ENCODE peak calls at places on chromosomes 2 and 18, in nine cellular contexts. W, B, D, X, A, S, N, J and Y are unnamed samples.

GRCh38 chr2:66840321-66841014 is 405.5 kb downstream of the MEIS1 start:
- DNase-seq in A (no peak), D (no peak), N (no peak), W (peak), B (no peak), S (peak), X (no peak), J (no peak), Y (no peak)

GRCh38 chr2:238655131-238655860 is 192.6 kb upstream of the TWIST2 start:
- DNase-seq in N (no peak), S (no peak), D (no peak), J (no peak), A (no peak), X (no peak), W (no peak), B (no peak), Y (no peak)

GRCh38 chr2:70828914-70829824 is 6.4 kb downstream of the CD207 start:
- DNase-seq in J (no peak), W (peak), B (no peak), N (no peak), X (no peak), A (peak), S (peak), D (no peak), Y (no peak)

GRCh38 chr2:174561283-174562275 is 36.0 kb downstream of the WIPF1 start:
- DNase-seq in B (no peak), X (no peak), D (peak), S (no peak), A (peak), N (no peak), W (peak), J (peak), Y (no peak)

GRCh38 chr18:76920974-76921373 is 98.6 kb downstream of the ZNF236 start:
- DNase-seq in W (no peak), S (no peak), X (no peak), D (no peak), J (no peak), B (no peak), A (no peak), N (no peak), Y (no peak)

GRCh38 chr2:39805936-39806608 is 27.0 kb upstream of the THUMPD2 start:
- DNase-seq in W (peak), X (no peak), B (no peak), D (no peak), S (peak), A (no peak), J (no peak), N (no peak), Y (no peak)

GRCh38 chr2:121346407-121346806 is 61.4 kb upstream of the TFCP2L1 start:
- DNase-seq in B (no peak), J (no peak), S (no peak), A (no peak), D (no peak), W (no peak), N (no peak), X (no peak), Y (no peak)

GRCh38 chr18:61666876-61667590 is 225.8 kb downstream of the RNF152 start:
- DNase-seq in N (no peak), D (no peak), A (no peak), W (no peak), S (no peak), B (no peak), X (no peak), J (no peak), Y (no peak)

GRCh38 chr18:62524443-62525200 is 1.8 kb downstream of the ZCCHC2 start:
- DNase-seq in N (peak), J (peak), D (peak), B (peak), A (peak), W (peak), S (peak), X (peak), Y (peak)

GRCh38 chr2:43402002-43402401 is 175.6 kb upstream of the ZFP36L2 start:
- DNase-seq in W (no peak), B (no peak), N (no peak), S (no peak), X (no peak), D (no peak), J (no peak), A (no peak), Y (peak)

GRCh38 chr2:23658466-23658942 is 268.4 kb downstream of the ATAD2B start:
- DNase-seq in X (no peak), A (no peak), N (no peak), W (peak), J (no peak), S (no peak), B (no peak), D (no peak), Y (peak)

DNA sequence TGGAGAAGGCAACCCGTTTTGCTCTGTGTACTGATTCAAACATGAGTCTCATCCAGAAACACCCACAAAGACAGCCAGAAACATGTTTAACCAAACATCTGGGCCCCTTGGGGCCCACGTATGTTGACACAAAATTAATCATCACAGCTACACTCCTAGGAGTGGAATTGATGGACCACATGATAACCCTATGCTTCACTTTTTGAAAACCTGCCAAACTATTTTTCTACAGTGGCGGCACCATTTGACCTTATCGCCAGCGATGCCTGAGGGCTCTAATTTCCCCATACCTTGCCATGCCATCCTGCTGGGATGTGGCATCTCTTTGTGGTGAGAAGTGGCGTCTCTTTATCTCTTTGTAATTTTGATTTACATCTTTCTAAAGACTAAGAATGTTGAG is 38.5 kb downstream of the PSMG2 start:
- DNase-seq in X (peak), J (no peak), N (no peak), S (peak), W (peak), B (peak), D (no peak), A (no peak), Y (no peak)
- TF ChIP-seq CTCF in X (no peak), J (no peak), N (no peak), S (no peak), W (no peak), B (no peak), D (no peak), A (no peak), Y (no peak)

DNA sequence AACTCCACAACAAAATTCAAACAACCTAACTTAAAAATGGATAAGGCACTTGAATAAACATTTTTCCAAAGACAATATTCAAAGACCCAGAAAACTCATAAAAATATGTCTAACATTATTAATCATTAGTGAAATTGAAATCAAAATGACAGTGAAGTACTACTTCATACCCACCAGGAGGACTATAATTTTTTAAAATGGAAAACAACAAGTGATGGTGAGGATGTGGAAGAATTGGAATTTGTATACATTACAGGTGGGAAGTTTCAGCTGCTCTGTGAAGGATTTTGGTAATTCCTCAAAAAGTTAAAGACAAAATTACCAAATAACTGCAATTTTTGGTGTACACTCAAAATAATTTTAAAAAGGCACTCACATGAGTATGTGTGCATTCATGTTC is 920.0 kb downstream of the TDRD15 start:
- DNase-seq in W (no peak), A (no peak), D (no peak), X (no peak), J (no peak), S (no peak), N (no peak), B (no peak), Y (no peak)
- TF ChIP-seq CTCF in W (no peak), A (no peak), D (no peak), X (no peak), J (no peak), S (peak), N (no peak), B (no peak), Y (no peak)

DNA sequence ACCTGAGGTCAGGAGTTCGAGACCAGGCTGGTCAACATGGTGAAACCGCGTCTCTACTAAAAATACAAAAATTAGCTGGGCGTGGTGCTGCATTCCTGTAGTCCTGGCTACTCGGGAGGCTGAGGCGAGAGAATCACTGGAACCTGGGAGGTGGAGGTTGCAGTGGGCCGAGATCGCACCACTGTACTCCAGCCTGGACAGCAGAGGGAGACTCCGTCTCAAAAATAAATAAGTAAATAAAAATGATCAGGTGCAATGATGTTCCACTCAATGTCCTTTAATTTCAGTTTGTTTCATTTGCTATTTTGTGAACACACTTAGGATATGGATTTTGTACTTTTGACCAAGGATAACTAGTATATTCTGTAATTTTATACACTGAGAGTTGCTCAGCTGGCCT is 9.3 kb downstream of the HADHA start:
- DNase-seq in X (no peak), S (no peak), B (no peak), D (no peak), A (no peak), N (no peak), W (no peak), J (no peak), Y (no peak)
- TF ChIP-seq CTCF in X (peak), S (peak), B (no peak), D (no peak), A (peak), N (no peak), W (peak), J (no peak), Y (no peak)

GRCh38 chr2:226799976-226800940 is 638 bp upstream of the IRS1 start:
- DNase-seq in S (no peak), J (peak), X (peak), B (no peak), D (peak), A (no peak), N (peak), W (peak), Y (peak)
- TF ChIP-seq CTCF in S (peak), J (no peak), X (peak), B (peak), D (no peak), A (no peak), N (peak), W (no peak), Y (no peak)

DNA sequence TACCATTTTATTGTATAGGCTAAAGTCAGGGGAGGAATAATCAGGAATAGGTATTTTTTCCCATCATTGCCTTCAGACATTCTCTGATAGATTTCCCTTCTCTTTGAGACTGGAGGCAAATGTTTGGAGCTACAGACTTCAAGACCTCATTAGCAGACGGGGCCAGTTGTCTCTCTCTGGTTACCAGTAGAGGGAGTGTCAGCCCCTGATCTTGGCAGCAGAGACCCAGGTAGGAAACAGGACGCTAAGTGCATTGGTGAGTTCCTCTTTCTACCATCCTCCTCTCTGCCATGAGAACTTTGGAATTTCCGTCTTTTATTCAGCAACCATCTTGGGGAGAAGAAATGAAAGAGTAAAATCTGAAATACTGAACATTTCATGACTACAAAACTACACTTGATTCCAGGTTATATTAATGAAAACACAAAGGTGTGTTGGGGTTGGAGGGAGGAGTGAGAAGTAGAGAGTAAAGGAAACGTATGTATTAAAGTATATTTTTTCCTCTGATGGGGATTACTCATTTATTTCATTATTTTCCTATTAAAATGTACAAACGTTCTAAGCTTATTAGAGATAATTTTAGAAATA is 186.2 kb upstream of the GCFC2 start:
- DNase-seq in J (no peak), N (no peak), X (no peak), B (no peak), S (no peak), A (peak), W (no peak), D (peak), Y (peak)
- TF ChIP-seq CTCF in J (no peak), N (peak), X (peak), B (no peak), S (no peak), A (peak), W (peak), D (no peak), Y (peak)

GRCh38 chr2:223949241-223949640 is 4.1 kb upstream of the WDFY1 start:
- DNase-seq in W (no peak), N (no peak), A (no peak), X (no peak), D (no peak), J (no peak), B (no peak), S (no peak), Y (no peak)

GRCh38 chr2:223952280-223952968 is 4.8 kb upstream of the MRPL44 start:
- DNase-seq in B (no peak), W (no peak), D (no peak), J (no peak), N (no peak), X (no peak), A (no peak), S (no peak), Y (no peak)

GRCh38 chr2:223947711-223948205 is 2.6 kb upstream of the WDFY1 start:
- DNase-seq in A (no peak), D (no peak), N (no peak), X (no peak), W (no peak), B (no peak), S (no peak), J (no peak), Y (no peak)

GRCh38 chr2:223954401-223954800 is 2.9 kb upstream of the MRPL44 start:
- DNase-seq in N (no peak), S (peak), X (no peak), J (no peak), A (peak), W (peak), D (no peak), B (no peak), Y (no peak)

DNA sequence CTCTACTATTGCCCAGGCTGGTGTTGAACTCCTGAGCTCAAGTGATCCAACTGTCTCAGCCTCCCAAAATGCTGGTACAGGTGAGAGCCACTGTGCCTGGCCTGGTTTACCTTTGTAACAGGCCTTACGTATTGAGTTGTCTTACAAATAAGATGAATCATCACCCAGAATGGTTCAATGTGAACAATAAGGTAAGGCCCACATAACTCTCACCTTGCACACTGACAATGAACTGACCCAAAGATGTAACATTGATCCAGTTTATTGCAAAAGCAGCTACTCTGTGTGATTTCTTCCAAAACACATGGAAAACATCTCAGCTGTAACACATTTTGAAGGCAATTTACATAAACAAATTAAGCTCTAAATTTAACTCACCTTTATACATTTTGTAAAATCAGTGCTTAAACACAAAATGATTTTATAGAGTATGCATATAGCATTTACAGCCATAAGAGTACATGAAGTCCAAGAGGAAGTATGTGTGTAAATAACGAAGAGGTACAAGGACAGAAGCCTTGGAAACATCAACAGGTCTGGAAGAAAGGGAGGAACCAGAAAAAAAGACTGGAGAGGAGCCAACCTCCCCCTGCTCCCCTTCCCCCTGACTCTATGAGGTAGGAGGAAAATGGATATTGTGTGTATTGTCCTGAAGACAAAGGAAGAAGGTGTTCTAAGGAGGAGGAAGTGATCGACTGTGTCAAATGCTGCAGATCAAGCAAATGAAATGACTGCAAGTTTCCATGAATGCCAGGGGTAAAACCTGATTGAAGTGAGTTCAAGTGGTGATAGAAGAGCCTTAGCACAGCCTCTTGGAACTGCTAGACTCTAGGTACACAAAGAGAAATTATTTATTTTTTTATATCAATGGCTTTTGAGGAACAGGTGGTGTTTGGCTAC is 5.6 kb upstream of the WDFY1 start:
- DNase-seq in X (no peak), J (no peak), S (no peak), A (peak), D (no peak), N (no peak), W (no peak), B (no peak), Y (no peak)
- TF ChIP-seq CTCF in X (no peak), J (no peak), S (no peak), A (no peak), D (no peak), N (no peak), W (no peak), B (no peak), Y (no peak)

DNA sequence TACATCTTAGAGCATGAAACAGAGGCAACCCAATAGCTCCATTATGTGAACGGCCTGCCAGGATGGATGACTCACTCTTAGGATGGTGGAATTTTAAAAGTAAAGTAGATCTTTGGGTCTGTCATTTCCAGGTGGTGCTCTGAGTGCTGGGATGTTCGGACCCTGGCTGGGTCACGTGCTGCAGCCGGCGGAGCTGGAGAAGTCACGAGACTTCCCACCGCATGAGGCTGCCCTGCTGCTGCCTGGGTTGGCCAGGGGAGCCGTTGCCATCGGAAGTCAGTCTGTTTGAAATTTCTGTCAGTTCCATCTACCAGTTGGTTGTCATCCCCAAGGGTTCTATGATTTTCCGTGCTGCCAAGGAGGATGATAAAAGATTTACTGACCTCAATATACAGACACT is 93.3 kb upstream of the ALKAL2 start:
- DNase-seq in A (no peak), W (no peak), N (no peak), B (no peak), S (no peak), J (peak), X (no peak), D (no peak), Y (no peak)
- TF ChIP-seq CTCF in A (no peak), W (no peak), N (no peak), B (no peak), S (no peak), J (no peak), X (no peak), D (no peak), Y (no peak)

GRCh38 chr2:196407675-196408265 is 231.7 kb upstream of the CCDC150 start:
- DNase-seq in N (no peak), B (no peak), A (no peak), S (no peak), D (no peak), W (no peak), J (no peak), X (no peak), Y (no peak)
- TF ChIP-seq CTCF in N (no peak), B (no peak), A (no peak), S (no peak), D (no peak), W (no peak), J (no peak), X (no peak), Y (no peak)

GRCh38 chr2:112055110-112055832 is at the start of gene TMEM87B:
- DNase-seq in B (peak), N (peak), X (peak), D (peak), W (peak), J (peak), S (peak), A (peak), Y (peak)
- TF ChIP-seq CTCF in B (no peak), N (no peak), X (no peak), D (no peak), W (no peak), J (no peak), S (no peak), A (no peak), Y (no peak)